ENCODE peak calls at places on chromosomes 7 and 10, in eight cellular contexts. R, W, X, G, Y, O, Z and S are unnamed samples.

GRCh38 chr10:86370006-86370585 is 3.5 kb upstream of the GRID1 start:
- DNase-seq in R (peak), O (no peak), Y (no peak), Z (no peak), G (no peak), X (no peak), W (no peak), S (no peak)

GRCh38 chr7:47507514-47507913 is 74.4 kb downstream of the TNS3 start:
- DNase-seq in Y (no peak), Z (no peak), G (no peak), O (no peak), R (peak), W (no peak), X (no peak), S (no peak)

GRCh38 chr7:50792342-50793114 is 9.8 kb upstream of the GRB10 start:
- DNase-seq in X (no peak), R (peak), O (peak), W (peak), G (peak), Z (peak), Y (no peak), S (peak)

GRCh38 chr10:132274581-132274980 is 33.2 kb downstream of the STK32C start:
- DNase-seq in G (no peak), Y (no peak), O (no peak), X (no peak), W (no peak), Z (no peak), R (no peak), S (no peak)

GRCh38 chr10:129161184-129161583 is 305.9 kb upstream of the MGMT start:
- DNase-seq in O (peak), R (no peak), X (no peak), W (no peak), Y (no peak), G (peak), Z (no peak), S (no peak)

GRCh38 chr7:50684702-50685074 is 98.0 kb downstream of the GRB10 start:
- DNase-seq in O (no peak), X (no peak), W (no peak), R (no peak), G (no peak), Z (no peak), Y (no peak), S (no peak)

GRCh38 chr10:126373982-126374381 is 14.3 kb downstream of the ADAM12 start:
- DNase-seq in X (no peak), W (no peak), Y (no peak), G (peak), Z (no peak), O (peak), R (no peak), S (no peak)

GRCh38 chr7:46833186-46833585 is 748.7 kb downstream of the TNS3 start:
- DNase-seq in G (no peak), X (no peak), O (no peak), Z (no peak), R (no peak), Y (no peak), W (no peak), S (no peak)

GRCh38 chr10:63822496-63822895 is 301.3 kb downstream of the REEP3 start:
- DNase-seq in Y (no peak), G (no peak), O (no peak), Z (no peak), X (no peak), W (no peak), R (no peak), S (no peak)
- TF ChIP-seq CTCF in Y (no peak), G (no peak), O (no peak), Z (no peak), X (no peak), W (no peak), R (no peak), S (no peak)

GRCh38 chr7:44819292-44819691 is 22.8 kb downstream of the PPIA start:
- DNase-seq in Z (no peak), X (no peak), W (no peak), Y (no peak), G (no peak), O (no peak), R (no peak), S (no peak)

GRCh38 chr7:44811571-44811970 is 15.1 kb downstream of the PPIA start:
- DNase-seq in Z (no peak), W (no peak), X (no peak), G (no peak), Y (no peak), R (no peak), O (no peak), S (no peak)

GRCh38 chr7:44811093-44811492 is 14.6 kb downstream of the PPIA start:
- DNase-seq in O (peak), G (peak), X (no peak), R (no peak), W (no peak), Z (no peak), Y (no peak), S (no peak)

GRCh38 chr7:44814956-44815355 is 18.5 kb downstream of the PPIA start:
- DNase-seq in O (no peak), W (no peak), G (no peak), Z (no peak), R (no peak), Y (no peak), X (no peak), S (no peak)
- TF ChIP-seq CTCF in O (no peak), W (peak), G (no peak), Z (no peak), R (no peak), Y (no peak), X (no peak), S (no peak)

GRCh38 chr7:19000410-19000809 is 117.0 kb downstream of the TWIST1 start:
- DNase-seq in Y (no peak), O (no peak), X (no peak), R (no peak), G (no peak), Z (no peak), W (no peak), S (no peak)
- TF ChIP-seq CTCF in Y (no peak), O (no peak), X (no peak), R (no peak), G (no peak), Z (no peak), W (no peak), S (no peak)

GRCh38 chr7:44375236-44375699 is 49.9 kb upstream of the CAMK2B start:
- DNase-seq in G (no peak), X (no peak), W (peak), Y (no peak), O (peak), Z (no peak), R (no peak), S (no peak)
- TF ChIP-seq CTCF in G (no peak), X (no peak), W (peak), Y (no peak), O (peak), Z (peak), R (no peak), S (no peak)

DNA sequence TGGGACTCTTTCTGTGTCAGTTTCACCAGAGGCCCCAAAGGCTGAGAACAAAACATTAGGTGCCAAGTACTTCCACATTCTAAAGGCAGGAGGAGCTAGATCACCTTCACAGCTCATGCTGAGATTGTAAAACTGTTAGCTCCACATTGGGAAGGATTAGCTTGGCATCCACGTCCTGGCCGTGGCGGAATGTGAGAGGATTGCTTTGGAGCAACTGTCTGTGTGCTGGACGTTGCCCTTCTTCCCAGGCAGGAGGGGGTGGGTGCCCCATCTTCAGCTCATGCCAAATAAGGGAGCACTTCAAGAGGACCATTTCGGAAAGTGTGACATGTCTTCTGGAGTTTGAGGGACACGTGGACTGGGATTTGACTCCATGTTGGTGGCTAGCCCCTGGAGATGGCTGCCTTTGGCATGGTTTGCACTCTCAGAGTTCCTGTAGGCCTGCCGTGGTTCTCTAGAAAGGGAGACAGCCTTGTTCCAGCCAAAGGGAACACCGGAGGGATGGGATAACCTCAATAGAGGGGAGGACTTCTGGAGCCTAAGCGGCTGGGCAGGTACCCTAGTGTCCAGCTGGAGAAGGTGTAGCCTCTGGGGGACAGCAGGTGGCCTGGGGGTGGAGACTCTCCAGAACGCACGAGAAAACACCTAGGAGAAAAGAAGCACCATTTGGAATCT is 19.9 kb upstream of the FMC1 start:
- DNase-seq in O (peak), Y (no peak), R (no peak), W (peak), G (peak), Z (no peak), X (no peak), S (no peak)
- TF ChIP-seq CTCF in O (peak), Y (no peak), R (no peak), W (peak), G (peak), Z (no peak), X (peak), S (no peak)